ENCODE peak calls at places on chromosomes 7 and 10, in six cellular contexts. H is left ventricle myocardium inferior, U is tibial nerve, K is thoracic aorta, I is brain microvascular endothelial cell, V is upper lobe of right lung. X is an unnamed sample. For H3K36me3, the result is how much of the 10 kb centered on the place peaks cover.

GRCh38 chr7:27693794-27694193 is 31.1 kb upstream of the HIBADH start:
- DNase-seq in K (no peak), V (no peak), U (peak), I (no peak), H (no peak), X (no peak)

GRCh38 chr7:117828831-117829230 is 44.4 kb downstream of the CTTNBP2 start:
- DNase-seq in U (no peak), V (no peak), I (no peak), K (no peak), H (no peak), X (no peak)

GRCh38 chr7:30166155-30166840 is 31.5 kb downstream of the MTURN start:
- DNase-seq in U (no peak), I (no peak), K (no peak), H (no peak), V (no peak), X (no peak)

GRCh38 chr7:108307246-108307982 is 148.8 kb downstream of the NRCAM start:
- DNase-seq in H (no peak), V (no peak), U (no peak), K (no peak), I (no peak), X (no peak)

GRCh38 chr7:28243861-28244260 is 63.3 kb upstream of the JAZF1 start:
- DNase-seq in V (no peak), U (no peak), H (no peak), K (no peak), I (no peak), X (no peak)

GRCh38 chr7:105352018-105352612 is 36.6 kb downstream of the SRPK2 start:
- DNase-seq in I (peak), H (peak), V (peak), K (no peak), U (peak), X (peak)

GRCh38 chr7:112206238-112207105 is at the start of the genes DOCK4 and ZNF277:
- DNase-seq in V (peak), I (peak), K (peak), U (peak), H (peak), X (peak)

GRCh38 chr7:137661634-137662033 is 185.1 kb downstream of the DGKI start:
- DNase-seq in U (no peak), I (no peak), V (no peak), K (no peak), H (no peak), X (no peak)

GRCh38 chr10:22631646-22632278 is 82.6 kb downstream of the PIP4K2A start:
- DNase-seq in V (no peak), H (no peak), U (no peak), I (peak), K (no peak), X (no peak)

GRCh38 chr10:718143-718700 is 28.8 kb upstream of the DIP2C start:
- DNase-seq in H (no peak), I (no peak), V (no peak), K (no peak), U (no peak), X (no peak)

GRCh38 chr7:5766321-5766761 is 15.1 kb downstream of the RNF216 start:
- DNase-seq in I (peak), V (no peak), H (no peak), U (no peak), K (no peak), X (no peak)

GRCh38 chr7:20214787-20215669 is 2.2 kb downstream of the MACC1 start:
- DNase-seq in V (peak), I (no peak), K (no peak), H (no peak), U (no peak), X (no peak)

GRCh38 chr7:104650991-104651680 is 322.7 kb downstream of the LHFPL3 start:
- DNase-seq in K (no peak), H (no peak), I (no peak), U (no peak), V (no peak), X (no peak)

GRCh38 chr10:102462512-102463054 is 11.2 kb upstream of the C10orf95 start:
- DNase-seq in I (no peak), U (no peak), K (no peak), V (no peak), H (no peak), X (no peak)
- H3K4me3 ChIP-seq in I (no peak), U (no peak), K (no peak), V (peak), H (peak), X (no peak)

GRCh38 chr7:121563177-121563576 is 167.1 kb upstream of the FAM3C start:
- DNase-seq in K (no peak), H (no peak), I (no peak), U (no peak), V (no peak), X (no peak)
- TF ChIP-seq CTCF in K (no peak), H (no peak), I (peak), U (no peak), V (no peak), X (peak)

DNA sequence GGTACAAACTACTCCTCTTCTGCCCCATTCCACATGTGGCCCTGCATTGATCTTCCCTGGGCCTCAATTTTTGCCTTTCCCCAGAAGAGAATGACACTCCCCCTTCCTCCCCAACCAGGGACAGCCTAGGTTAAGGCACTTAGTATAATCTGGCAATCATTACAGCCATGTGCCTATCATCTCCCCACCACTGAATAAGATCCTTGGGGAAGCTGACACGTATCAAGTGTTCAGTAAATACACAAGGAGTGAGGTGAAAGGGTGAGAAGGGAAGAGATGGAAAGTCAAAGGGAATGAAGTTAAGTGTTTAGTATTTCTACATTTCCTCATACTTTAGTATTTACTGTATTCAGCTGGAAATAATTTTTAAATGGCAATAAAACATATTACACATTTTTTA is 31.9 kb downstream of the FBXW4 start:
- DNase-seq in K (no peak), U (no peak), V (no peak), H (no peak), I (no peak), X (no peak)
- H3K36me3 ChIP-seq in K (under half), U (under half), V (half or more), H (half or more), I (under half), X (under half)

DNA sequence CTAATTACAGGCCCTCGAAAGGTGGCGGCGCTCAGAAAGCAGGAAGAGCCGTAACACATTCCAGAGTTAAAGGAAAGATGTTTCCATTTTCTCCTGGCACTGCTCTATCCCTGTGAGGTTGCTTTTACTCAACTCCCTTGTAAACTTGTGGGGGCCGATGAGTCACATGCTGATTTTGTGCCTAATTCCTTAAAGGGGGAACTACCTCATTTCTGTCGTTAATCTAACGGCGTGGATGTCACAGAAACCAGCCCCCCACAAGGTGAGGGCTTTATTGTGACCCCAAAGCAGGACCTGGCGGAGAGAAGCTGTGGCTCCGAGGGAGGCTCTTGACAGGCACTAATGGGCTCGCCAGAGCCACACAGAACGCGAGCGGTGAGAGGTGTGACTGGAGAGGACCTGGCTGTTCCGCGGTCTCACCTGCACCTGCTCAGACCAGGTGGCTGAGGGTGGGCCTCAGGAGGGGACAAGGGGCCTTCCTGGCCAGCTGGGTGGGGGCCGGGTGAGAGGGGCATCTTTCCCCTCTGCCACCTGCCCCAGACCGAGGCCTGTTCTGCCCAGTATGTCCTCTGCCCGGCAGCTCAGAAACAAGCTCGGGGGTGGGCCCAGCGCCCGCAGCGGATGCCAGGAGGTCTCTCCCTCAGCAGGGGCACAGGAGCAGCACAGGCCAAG is 50.9 kb downstream of the CALML3 start:
- DNase-seq in K (no peak), V (peak), U (no peak), H (no peak), I (no peak), X (no peak)
- H3K4me3 ChIP-seq in K (no peak), V (no peak), U (no peak), H (no peak), I (no peak), X (no peak)

GRCh38 chr10:88114368-88114767 is 250.9 kb downstream of the PTEN start:
- DNase-seq in I (peak), H (peak), U (no peak), V (no peak), K (no peak), X (no peak)
- TF ChIP-seq CTCF in I (peak), H (peak), U (no peak), V (peak), K (peak), X (peak)